ENCODE peak calls at places on chromosome 2, in six cellular contexts. D, G, R, I, U and J are unnamed samples.
A peak's percentile ranks its signal among the peaks of the same experiment; 100 is the strongest.

GRCh38 chr2:71613953-71614925 is 160.9 kb downstream of the DYSF start:
- DNase-seq in R (no peak), I (no peak), U (no peak), D (no peak), G (peak; percentile 15), J (peak; percentile 34)

GRCh38 chr2:25557179-25558036 is 116.0 kb downstream of the DTNB start:
- DNase-seq in U (no peak), I (no peak), D (no peak), G (no peak), R (peak; percentile 46), J (no peak)

GRCh38 chr2:116413659-116414058 is 1400.8 kb upstream of the DDX18 start:
- DNase-seq in G (no peak), I (no peak), D (no peak), R (no peak), U (no peak), J (no peak)

GRCh38 chr2:20074901-20075300 is 23.5 kb upstream of the LAPTM4A start:
- DNase-seq in D (no peak), I (no peak), R (no peak), U (no peak), G (no peak), J (no peak)

GRCh38 chr2:30366199-30366691 is 80.8 kb upstream of the LCLAT1 start:
- DNase-seq in R (peak; percentile 19), U (no peak), G (peak; percentile 68), I (peak; percentile 56), D (no peak), J (no peak)

GRCh38 chr2:2919574-2920365 is 457.8 kb downstream of the EIPR1 start:
- DNase-seq in G (no peak), U (no peak), I (no peak), R (no peak), D (no peak), J (no peak)

GRCh38 chr2:14634885-14635871 is 2.7 kb downstream of the LRATD1 start:
- DNase-seq in I (peak; percentile 1), D (no peak), U (peak; percentile 17), R (peak; percentile 23), G (no peak), J (peak; percentile 80)

GRCh38 chr2:80938463-80938862 is 633.9 kb upstream of the LRRTM1 start:
- DNase-seq in U (no peak), I (no peak), G (no peak), D (no peak), R (no peak), J (no peak)

GRCh38 chr2:222959358-222959757 is 92.6 kb upstream of the KCNE4 start:
- DNase-seq in D (peak; percentile 72), I (peak; percentile 93), U (no peak), R (no peak), G (no peak), J (no peak)

GRCh38 chr2:239326831-239327535 is 73.8 kb downstream of the HDAC4 start:
- DNase-seq in R (peak; percentile 66), I (no peak), D (no peak), U (no peak), G (peak; percentile 74), J (peak; percentile 64)

GRCh38 chr2:85536479-85536878 is 2.5 kb upstream of the MAT2A start:
- DNase-seq in G (no peak), I (peak; percentile 84), R (no peak), D (no peak), U (no peak), J (no peak)

GRCh38 chr2:201788371-201788770 is 7.6 kb upstream of the ALS2 start:
- DNase-seq in I (no peak), R (no peak), U (no peak), G (no peak), D (no peak), J (no peak)

GRCh38 chr2:28558918-28559317 is 63.1 kb downstream of the PLB1 start:
- DNase-seq in I (no peak), R (no peak), D (no peak), G (no peak), U (no peak), J (no peak)

GRCh38 chr2:64330691-64331429 is 123.1 kb upstream of the LGALSL start:
- DNase-seq in I (peak; percentile 69), U (peak; percentile 56), G (peak; percentile 86), D (peak; percentile 80), R (peak; percentile 48), J (peak; percentile 83)

GRCh38 chr2:109166811-109167210 is 37.8 kb downstream of the SH3RF3 start:
- DNase-seq in G (no peak), I (no peak), D (no peak), U (no peak), R (no peak), J (no peak)

GRCh38 chr2:54564439-54564838 is 108.3 kb downstream of the SPTBN1 start:
- DNase-seq in R (no peak), U (no peak), I (no peak), G (no peak), D (no peak), J (no peak)

GRCh38 chr2:64212801-64213321 is 68.6 kb upstream of the PELI1 start:
- DNase-seq in G (no peak), D (no peak), U (no peak), R (no peak), I (peak; percentile 8), J (no peak)

GRCh38 chr2:238484522-238485452 is 58.1 kb downstream of the ASB1 start:
- DNase-seq in I (no peak), D (no peak), U (no peak), G (no peak), R (no peak), J (no peak)

GRCh38 chr2:18795881-18796280 is 206.5 kb upstream of the NT5C1B start:
- DNase-seq in I (no peak), R (no peak), D (no peak), U (no peak), G (no peak), J (no peak)

GRCh38 chr2:133972297-133972696 is 281.6 kb upstream of the MGAT5 start:
- DNase-seq in I (no peak), R (no peak), D (no peak), U (no peak), G (no peak), J (no peak)

GRCh38 chr2:133967326-133967725 is 286.5 kb upstream of the MGAT5 start:
- DNase-seq in D (no peak), G (no peak), I (no peak), U (no peak), R (no peak), J (no peak)

GRCh38 chr2:133970641-133971040 is 283.2 kb upstream of the MGAT5 start:
- DNase-seq in I (no peak), G (no peak), U (no peak), R (no peak), D (no peak), J (no peak)

GRCh38 chr2:133966720-133967304 is 287.1 kb upstream of the MGAT5 start:
- DNase-seq in R (no peak), I (no peak), U (no peak), D (no peak), G (no peak), J (no peak)

DNA sequence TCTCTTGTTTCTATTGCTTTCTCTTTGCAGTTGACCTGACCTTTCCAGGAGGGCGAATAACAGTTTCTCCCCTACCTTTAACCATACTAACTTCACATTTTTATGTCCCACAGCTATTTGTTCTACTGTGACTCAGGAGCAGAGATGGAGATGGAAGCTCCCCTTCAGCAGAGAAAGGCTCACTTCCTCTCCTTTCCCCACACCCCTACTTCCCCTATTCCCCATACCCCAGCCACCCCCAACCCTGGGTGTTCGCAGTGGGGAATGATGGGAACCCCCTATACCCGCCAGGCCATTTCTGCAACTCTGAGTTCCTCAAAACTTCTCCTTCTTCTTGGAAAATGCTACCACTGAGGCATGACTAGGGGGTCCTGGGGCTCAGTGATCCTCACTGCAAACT is 285.4 kb upstream of the MGAT5 start:
- DNase-seq in G (no peak), R (no peak), I (no peak), D (no peak), U (no peak), J (no peak)
- TF ChIP-seq CTCF in G (no peak), R (no peak), I (no peak), D (no peak), U (no peak), J (no peak)

DNA sequence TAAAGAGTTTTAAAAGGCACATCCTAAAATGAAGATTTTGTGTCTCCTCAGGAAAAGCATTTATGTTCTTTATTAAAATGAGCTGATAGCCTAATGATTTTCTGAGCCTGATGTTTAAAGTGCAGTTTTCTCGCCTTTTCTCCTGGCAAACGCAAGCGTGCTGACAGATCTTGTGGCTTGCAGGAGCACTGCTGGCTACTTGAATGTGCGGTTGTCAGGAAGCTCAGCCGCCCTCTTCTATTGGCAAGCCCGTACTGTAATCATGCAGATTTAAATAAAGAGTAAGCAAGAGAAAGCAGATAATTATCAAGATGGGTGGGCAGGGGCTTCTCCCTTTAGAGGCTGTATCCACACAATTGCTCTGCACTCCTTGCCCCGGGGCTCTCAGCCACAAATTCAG is 139.5 kb upstream of the SPHKAP start:
- DNase-seq in I (no peak), D (no peak), G (no peak), U (no peak), R (no peak), J (no peak)
- TF ChIP-seq CTCF in I (no peak), D (no peak), G (no peak), U (no peak), R (no peak), J (no peak)

DNA sequence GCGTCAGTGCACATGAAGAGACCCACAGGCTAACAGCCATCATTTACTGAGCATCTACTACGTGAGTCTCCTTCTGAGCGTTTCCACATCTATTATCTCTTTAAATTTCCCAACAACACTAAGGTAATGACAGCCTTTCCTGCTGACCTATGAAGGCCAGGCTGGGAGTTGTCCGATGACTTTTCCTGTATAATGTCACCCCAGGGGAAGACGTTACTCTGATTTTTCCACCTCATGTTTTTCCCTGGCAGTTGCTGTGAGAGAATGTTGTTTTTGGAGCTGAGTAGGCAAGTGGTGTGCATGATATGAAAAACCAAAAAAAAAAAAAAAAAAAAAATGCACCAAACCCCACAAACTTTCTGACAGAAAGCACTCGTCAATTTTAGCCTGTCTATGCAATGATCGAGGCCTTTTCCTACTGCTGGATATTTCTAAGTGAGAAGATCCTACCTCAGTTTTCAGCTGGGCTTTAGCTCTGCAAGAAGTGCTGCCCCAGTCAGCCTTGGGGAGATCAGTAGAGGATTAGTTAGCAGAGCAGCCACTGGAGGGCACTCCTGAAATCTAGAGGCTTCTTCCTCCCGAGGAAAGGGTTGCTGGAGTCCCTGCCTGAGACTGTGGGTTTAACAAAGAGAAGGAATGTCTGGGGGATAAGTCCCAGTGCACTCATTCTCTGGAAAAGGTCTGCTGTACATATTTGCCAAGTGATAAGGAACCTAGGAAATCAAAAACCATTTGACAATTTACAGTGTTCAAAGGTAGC is 207.5 kb downstream of the SLC8A1 start:
- DNase-seq in U (peak; percentile 6), G (no peak), R (peak; percentile 36), I (peak; percentile 49), D (no peak), J (no peak)
- TF ChIP-seq CTCF in U (peak; percentile 40), G (no peak), R (peak; percentile 21), I (peak; percentile 79), D (peak; percentile 71), J (peak; percentile 63)

DNA sequence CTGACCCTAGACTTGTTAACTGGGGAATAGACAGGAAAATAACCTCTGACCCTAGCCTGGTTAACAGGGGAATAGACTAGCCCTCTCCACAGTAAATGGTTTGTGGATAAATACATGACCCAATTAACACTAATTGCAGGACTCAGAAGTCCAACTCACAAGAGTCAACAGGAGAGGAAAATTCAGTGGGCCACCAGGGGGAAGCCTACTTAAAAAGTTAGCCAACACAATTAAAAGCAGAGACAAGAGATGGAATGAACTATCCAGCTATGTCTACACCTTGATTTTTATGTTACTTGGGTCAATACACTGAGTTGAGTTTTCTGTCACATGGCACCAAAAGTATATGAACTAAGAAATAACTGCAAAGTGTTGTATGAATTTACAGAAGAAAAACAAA is 158.8 kb upstream of the SLC39A10 start:
- DNase-seq in D (no peak), R (no peak), I (no peak), G (peak; percentile 78), U (no peak), J (no peak)
- TF ChIP-seq CTCF in D (peak; percentile 43), R (peak; percentile 23), I (peak; percentile 66), G (peak; percentile 52), U (peak; percentile 18), J (peak; percentile 48)

GRCh38 chr2:167964650-167965404 is 282.6 kb downstream of the STK39 start:
- DNase-seq in R (no peak), G (no peak), D (no peak), U (no peak), I (peak; percentile 13), J (no peak)
- TF ChIP-seq CTCF in R (no peak), G (no peak), D (peak; percentile 41), U (no peak), I (peak; percentile 73), J (peak; percentile 56)